ENCODE peak calls at places on chromosome 2, in five cellular contexts. X, P, E, R and B are unnamed samples.

GRCh38 chr2:15092691-15093090 is 460.2 kb downstream of the LRATD1 start:
- DNase-seq in X (no peak), P (no peak), R (no peak), E (no peak), B (peak)

GRCh38 chr2:237208373-237209045 is 122.8 kb downstream of the COPS8 start:
- DNase-seq in E (no peak), R (no peak), P (no peak), X (no peak), B (no peak)

GRCh38 chr2:232588680-232589585 is 38.4 kb downstream of the EIF4E2 start:
- DNase-seq in R (no peak), X (peak), E (no peak), P (peak), B (peak)

GRCh38 chr2:223306371-223306770 is 254.4 kb downstream of the KCNE4 start:
- DNase-seq in P (no peak), E (no peak), X (no peak), R (no peak), B (peak)

GRCh38 chr2:47767880-47768609 is 14.9 kb upstream of the MSH6 start:
- DNase-seq in R (peak), P (peak), E (peak), X (peak), B (peak)

GRCh38 chr2:152542995-152543481 is 174.2 kb downstream of the PRPF40A start:
- DNase-seq in R (no peak), E (no peak), P (no peak), X (no peak), B (peak)

GRCh38 chr2:10935953-10936942 is 24.5 kb downstream of the KCNF1 start:
- DNase-seq in P (no peak), X (no peak), E (no peak), R (no peak), B (peak)

GRCh38 chr2:79105259-79105658 is 15.0 kb upstream of the REG1A start:
- DNase-seq in E (no peak), X (no peak), R (no peak), P (no peak), B (no peak)

GRCh38 chr2:235116885-235117492 is 165.2 kb downstream of the SH3BP4 start:
- DNase-seq in P (no peak), E (no peak), X (no peak), R (no peak), B (peak)

GRCh38 chr2:203730076-203730729 is 23.8 kb downstream of the CD28 start:
- DNase-seq in P (no peak), X (no peak), R (no peak), E (no peak), B (peak)

GRCh38 chr2:96115631-96116423 is 544 bp downstream of the ADRA2B start:
- DNase-seq in P (no peak), R (no peak), E (no peak), X (peak), B (no peak)

GRCh38 chr2:88489181-88489580 is 36.7 kb upstream of the FOXI3 start:
- DNase-seq in R (no peak), X (no peak), E (no peak), P (no peak), B (peak)

GRCh38 chr2:195638738-195639137 is 18.3 kb upstream of the SLC39A10 start:
- DNase-seq in P (no peak), E (no peak), X (no peak), R (no peak), B (no peak)

GRCh38 chr2:31269087-31269486 is 35.1 kb downstream of the EHD3 start:
- DNase-seq in X (no peak), R (no peak), P (no peak), E (no peak), B (no peak)

GRCh38 chr2:112996635-112997034 is 8.6 kb upstream of the IL36A start:
- DNase-seq in P (no peak), E (peak), R (no peak), X (no peak), B (no peak)

GRCh38 chr2:73232471-73233153 is 427 bp downstream of the PRADC1 start:
- DNase-seq in E (peak), P (no peak), X (no peak), R (no peak), B (no peak)

GRCh38 chr2:36882532-36882931 is 83.8 kb downstream of the STRN start:
- DNase-seq in R (no peak), X (no peak), E (no peak), P (no peak), B (no peak)

GRCh38 chr2:198077477-198077876 is 273.1 kb downstream of the PLCL1 start:
- DNase-seq in X (no peak), P (no peak), R (no peak), E (no peak), B (no peak)

GRCh38 chr2:31805688-31806087 is 205.1 kb downstream of the MEMO1 start:
- DNase-seq in E (no peak), P (no peak), X (no peak), R (no peak), B (no peak)

GRCh38 chr2:17303054-17303453 is 215.2 kb downstream of the RAD51AP2 start:
- DNase-seq in R (no peak), E (no peak), X (no peak), P (no peak), B (peak)

GRCh38 chr2:237195396-237196119 is 109.9 kb downstream of the COPS8 start:
- DNase-seq in P (no peak), R (no peak), E (no peak), X (no peak), B (no peak)

GRCh38 chr2:9508934-9509333 is 34.6 kb downstream of the IAH1 start:
- DNase-seq in E (no peak), X (no peak), R (no peak), P (no peak), B (no peak)

GRCh38 chr2:176997074-176997791 is 215.4 kb upstream of the HNRNPA3 start:
- DNase-seq in P (peak), E (no peak), R (no peak), X (no peak), B (peak)

GRCh38 chr2:119645173-119645846 is 33.7 kb upstream of the TMEM177 start:
- DNase-seq in E (no peak), X (no peak), R (no peak), P (no peak), B (no peak)

GRCh38 chr2:128318776-128319456 is at the start of gene HS6ST1:
- DNase-seq in R (peak), E (peak), P (peak), X (peak), B (peak)

GRCh38 chr2:101679801-101680487 is 17.6 kb upstream of the MAP4K4 start:
- DNase-seq in P (no peak), E (no peak), R (no peak), X (no peak), B (no peak)

GRCh38 chr2:212640428-212640827 is 101.8 kb upstream of the ERBB4 start:
- DNase-seq in E (no peak), R (no peak), P (no peak), X (no peak), B (no peak)

GRCh38 chr2:232349546-232349945 is 29.0 kb upstream of the ALPP start:
- DNase-seq in P (no peak), X (peak), R (no peak), E (no peak), B (no peak)

GRCh38 chr2:224650815-224651439 is 65.2 kb downstream of the CCDC195 start:
- DNase-seq in E (no peak), X (no peak), R (no peak), P (no peak), B (peak)

GRCh38 chr2:16908671-16909070 is 243.0 kb upstream of the CYRIA start:
- DNase-seq in P (no peak), X (no peak), R (no peak), E (no peak), B (peak)

GRCh38 chr2:202096736-202097135 is 23.7 kb downstream of the KIAA2012 start:
- DNase-seq in X (no peak), E (no peak), R (no peak), P (no peak), B (no peak)

GRCh38 chr2:192195548-192196418 is 1.1 kb upstream of the TMEFF2 start:
- DNase-seq in P (peak), R (peak), X (no peak), E (no peak), B (peak)

GRCh38 chr2:192194065-192194865 is 468 bp downstream of the TMEFF2 start:
- DNase-seq in E (no peak), R (peak), P (no peak), X (no peak), B (no peak)

GRCh38 chr2:192196451-192197194 is 1.9 kb upstream of the TMEFF2 start:
- DNase-seq in R (no peak), X (no peak), E (no peak), P (no peak), B (no peak)

GRCh38 chr2:192197387-192197786 is 2.7 kb upstream of the TMEFF2 start:
- DNase-seq in P (no peak), X (no peak), R (no peak), E (no peak), B (peak)

GRCh38 chr2:192194866-192195547 is at the start of gene TMEFF2:
- DNase-seq in P (peak), X (peak), R (peak), E (no peak), B (peak)
- TF ChIP-seq CTCF in P (no peak), X (no peak), R (no peak), E (no peak), B (peak)

GRCh38 chr2:238243496-238244076 is 3.7 kb upstream of the HES6 start:
- DNase-seq in X (no peak), R (no peak), E (no peak), P (no peak), B (no peak)
- TF ChIP-seq CTCF in X (no peak), R (no peak), E (no peak), P (no peak), B (no peak)

GRCh38 chr2:241547781-241548450 is 10.6 kb upstream of the BOK start:
- DNase-seq in P (no peak), R (no peak), X (no peak), E (no peak), B (no peak)

GRCh38 chr2:241550616-241551580 is 7.6 kb upstream of the BOK start:
- DNase-seq in R (no peak), P (no peak), E (no peak), X (no peak), B (no peak)

GRCh38 chr2:241545523-241546473 is 12.7 kb upstream of the BOK start:
- DNase-seq in X (no peak), E (no peak), R (no peak), P (no peak), B (no peak)

GRCh38 chr2:241546771-241547498 is 11.6 kb upstream of the BOK start:
- DNase-seq in R (no peak), X (no peak), E (no peak), P (no peak), B (no peak)

GRCh38 chr2:241548451-241548835 is 10.1 kb upstream of the BOK start:
- DNase-seq in R (no peak), X (no peak), E (no peak), P (no peak), B (no peak)
- TF ChIP-seq CTCF in R (no peak), X (no peak), E (no peak), P (no peak), B (no peak)

GRCh38 chr2:214587442-214587841 is 176.6 kb downstream of the VWC2L start:
- DNase-seq in R (no peak), E (no peak), X (no peak), P (no peak), B (no peak)
- TF ChIP-seq CTCF in R (no peak), E (no peak), X (no peak), P (no peak), B (no peak)

DNA sequence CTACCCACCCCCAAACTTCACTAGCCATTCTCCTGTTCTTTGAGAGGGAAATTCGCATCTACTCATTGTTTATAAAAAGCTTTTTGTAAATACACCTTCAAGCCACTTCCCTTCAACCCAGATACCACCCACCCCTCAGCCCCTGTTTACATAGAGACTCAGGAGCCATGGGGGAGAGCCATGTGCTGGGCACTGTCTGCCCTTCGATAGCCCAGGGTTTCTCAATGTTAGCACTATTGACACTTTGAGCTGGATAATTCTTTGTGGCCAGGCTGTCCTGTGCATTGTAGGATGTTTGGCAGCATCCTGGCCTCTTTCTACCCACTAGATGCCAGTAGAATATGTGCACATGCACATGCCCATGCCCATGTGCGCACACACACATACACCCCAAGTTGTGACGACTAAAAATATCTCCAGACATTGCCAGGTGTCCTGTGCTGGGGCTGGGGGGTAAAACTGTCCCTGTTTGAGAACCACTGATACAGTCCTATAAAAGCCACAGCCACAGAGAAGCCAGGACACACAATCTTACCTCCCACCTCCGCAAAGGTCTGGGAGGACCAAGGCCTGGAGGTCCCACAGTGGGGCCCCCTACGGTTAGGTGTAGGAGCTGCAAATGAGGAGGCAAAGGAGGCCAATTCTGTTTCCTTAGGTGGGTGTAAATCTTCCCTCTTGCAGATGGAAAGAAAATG is 44.5 kb upstream of the ASPRV1 start:
- DNase-seq in E (no peak), P (no peak), X (no peak), R (no peak), B (no peak)
- TF ChIP-seq CTCF in E (no peak), P (no peak), X (no peak), R (no peak), B (no peak)